ENCODE peak calls at places on chromosome 5, in eight cellular contexts. Q is T-cell; U is COR-L47; V is stimulated activated CD4-positive, alpha-beta T cell treated with anti-CD3 and anti-CD28 coated beads, Interleukin-4, amount 100 ng/mL, for 24 hours; W is SHP77 treated with DMSO at 0.1 percent for 48 hours; D is central memory CD4-positive, alpha-beta T cell; A is BE2C; L is GM04504. R is an unnamed sample.

GRCh38 chr5:73948289-73948688 is 322.3 kb downstream of the ARHGEF28 start:
- DNase-seq in A (no peak), L (no peak), V (no peak), U (no peak), Q (no peak), W (no peak), D (no peak), R (peak)

GRCh38 chr5:31935702-31936347 is 238.3 kb downstream of the GOLPH3 start:
- DNase-seq in U (no peak), Q (no peak), A (peak), V (no peak), L (no peak), D (no peak), W (no peak), R (peak)

GRCh38 chr5:20367178-20367577 is 379.2 kb upstream of the CDH18 start:
- DNase-seq in Q (no peak), D (no peak), V (no peak), A (no peak), L (no peak), W (no peak), U (no peak), R (no peak)

GRCh38 chr5:149212203-149212951 is 59.3 kb upstream of the AFAP1L1 start:
- DNase-seq in A (no peak), U (no peak), L (peak), V (no peak), D (no peak), Q (no peak), W (no peak), R (no peak)

GRCh38 chr5:150774145-150774544 is 4.4 kb upstream of the SMIM3 start:
- DNase-seq in W (no peak), U (no peak), A (peak), V (no peak), Q (no peak), D (no peak), L (no peak), R (no peak)

GRCh38 chr5:74396913-74397606 is 243.5 kb downstream of the ENC1 start:
- DNase-seq in A (no peak), U (no peak), W (peak), L (no peak), Q (no peak), V (no peak), D (no peak), R (peak)

GRCh38 chr5:135443329-135443960 is 3.7 kb downstream of the DCANP1 start:
- DNase-seq in A (no peak), W (no peak), U (no peak), L (no peak), Q (no peak), V (no peak), D (no peak), R (no peak)

GRCh38 chr5:133610489-133611356 is 1.6 kb downstream of the FSTL4 start:
- DNase-seq in V (peak), W (no peak), A (peak), U (peak), L (peak), D (no peak), Q (peak), R (peak)

GRCh38 chr5:151182976-151183375 is 25.4 kb upstream of the ANXA6 start:
- DNase-seq in U (no peak), A (no peak), W (no peak), L (no peak), Q (no peak), D (no peak), V (no peak), R (no peak)

GRCh38 chr5:124932791-124933600 is 186.6 kb upstream of the ZNF608 start:
- DNase-seq in Q (no peak), U (no peak), W (no peak), A (peak), L (peak), D (no peak), V (no peak), R (no peak)

GRCh38 chr5:179801304-179802206 is 5.1 kb downstream of the MGAT4B start:
- DNase-seq in A (peak), Q (peak), L (no peak), D (peak), U (no peak), W (no peak), V (peak), R (no peak)

GRCh38 chr5:24633705-24634325 is 11.0 kb downstream of the CDH10 start:
- DNase-seq in W (peak), U (peak), A (peak), D (no peak), Q (no peak), L (peak), V (no peak), R (peak)

GRCh38 chr5:140273401-140273877 is 29.5 kb downstream of the PFDN1 start:
- DNase-seq in V (no peak), W (no peak), L (no peak), D (no peak), Q (no peak), U (no peak), A (no peak), R (no peak)

GRCh38 chr5:154829589-154830218 is 20.7 kb downstream of the FAXDC2 start:
- DNase-seq in V (peak), A (no peak), U (no peak), Q (peak), L (no peak), D (peak), W (peak), R (peak)

GRCh38 chr5:141717043-141717442 is 35.0 kb upstream of the ARAP3 start:
- DNase-seq in A (no peak), D (no peak), L (no peak), U (no peak), V (no peak), Q (no peak), W (no peak), R (no peak)

GRCh38 chr5:10548418-10549122 is 15.3 kb upstream of the ANKRD33B start:
- DNase-seq in A (no peak), D (no peak), V (no peak), W (no peak), Q (no peak), U (no peak), L (no peak), R (no peak)

GRCh38 chr5:151480859-151481258 is 33.5 kb downstream of the SLC36A1 start:
- DNase-seq in L (peak), Q (no peak), U (no peak), D (no peak), V (no peak), A (no peak), W (no peak), R (no peak)

GRCh38 chr5:124650960-124651662 is 95.3 kb downstream of the ZNF608 start:
- DNase-seq in V (no peak), Q (no peak), W (peak), D (no peak), L (no peak), U (no peak), A (no peak), R (no peak)

GRCh38 chr5:5372511-5372910 is 50.0 kb upstream of the ICE1 start:
- DNase-seq in A (no peak), U (no peak), D (no peak), Q (no peak), L (no peak), V (no peak), W (no peak), R (no peak)

GRCh38 chr5:135386096-135386495 is 12.9 kb downstream of the MACROH2A1 start:
- DNase-seq in A (no peak), Q (no peak), D (no peak), V (no peak), U (no peak), W (no peak), L (no peak), R (no peak)

GRCh38 chr5:96008987-96009647 is 47.5 kb upstream of the ELL2 start:
- DNase-seq in A (no peak), W (no peak), V (no peak), Q (no peak), U (no peak), D (no peak), L (no peak), R (no peak)

GRCh38 chr5:91556-92263 is at the start of gene PLEKHG4B:
- DNase-seq in Q (no peak), L (no peak), A (no peak), D (no peak), W (no peak), V (no peak), U (peak), R (peak)

GRCh38 chr5:82749453-82749852 is 327.7 kb downstream of the TMEM167A start:
- DNase-seq in D (no peak), L (no peak), U (no peak), V (no peak), W (peak), Q (no peak), A (peak), R (no peak)

GRCh38 chr5:159515909-159516415 is 185.7 kb upstream of the IL12B start:
- DNase-seq in V (peak), D (peak), W (no peak), U (no peak), L (no peak), Q (peak), A (peak), R (no peak)

GRCh38 chr5:162323471-162323870 is 255.9 kb downstream of the GABRG2 start:
- DNase-seq in D (no peak), W (no peak), V (no peak), L (no peak), Q (no peak), U (no peak), A (peak), R (no peak)

GRCh38 chr5:74579215-74579614 is 61.3 kb downstream of the ENC1 start:
- DNase-seq in Q (peak), A (no peak), D (peak), L (no peak), W (no peak), U (no peak), V (peak), R (no peak)

R was measured in DMS79 treated with DMSO at 0.1 percent for 48 hours.